ENCODE peak calls at places on chromosome 22, in five cellular contexts. L is epithelial cell of proximal tubule, H is astrocyte of the spinal cord, V is osteocyte, O is DMS153. E is an unnamed sample.
A peak's percentile ranks its signal among the peaks of the same experiment; 100 is the strongest.

GRCh38 chr22:19937616-19938473 is 3.7 kb upstream of the COMT start:
- DNase-seq in L (no peak), O (no peak), H (no peak), V (no peak), E (no peak)

GRCh38 chr22:41917906-41918791 is 3.3 kb upstream of the SHISA8 start:
- DNase-seq in V (peak; percentile 89), O (peak; percentile 20), H (peak; percentile 61), L (peak; percentile 1), E (no peak)

GRCh38 chr22:46425011-46425410 is 89.5 kb downstream of the TRMU start:
- DNase-seq in L (peak; percentile 80), H (peak; percentile 87), O (no peak), V (no peak), E (no peak)

GRCh38 chr22:25045176-25045575 is 92.7 kb downstream of the KIAA1671 start:
- DNase-seq in L (no peak), O (no peak), H (no peak), V (no peak), E (no peak)

GRCh38 chr22:37559901-37560681 is at the start of gene CDC42EP1:
- DNase-seq in V (peak; percentile 88), O (no peak), L (no peak), H (peak; percentile 59), E (no peak)

GRCh38 chr22:19451570-19451969 is 4.1 kb upstream of the C22orf39 start:
- DNase-seq in L (no peak), V (no peak), H (no peak), O (no peak), E (no peak)

GRCh38 chr22:20392983-20393704 is 807 bp upstream of the ZNF74 start:
- DNase-seq in L (no peak), V (no peak), O (no peak), H (no peak), E (no peak)

GRCh38 chr22:48688366-48688765 is 1139.3 kb downstream of the BRD1 start:
- DNase-seq in V (no peak), L (no peak), O (no peak), H (no peak), E (no peak)

GRCh38 chr22:41021655-41022454 is 70.5 kb upstream of the EP300 start:
- DNase-seq in L (no peak), H (peak; percentile 56), V (peak; percentile 88), O (peak; percentile 47), E (no peak)

GRCh38 chr22:50347157-50347556 is 4.0 kb downstream of the PPP6R2 start:
- DNase-seq in O (no peak), V (no peak), L (no peak), H (no peak), E (no peak)

GRCh38 chr22:31138126-31138525 is 2.2 kb downstream of the PLA2G3 start:
- DNase-seq in O (no peak), H (no peak), V (no peak), L (no peak), E (no peak)

GRCh38 chr22:25942989-25943411 is 201.0 kb downstream of the MYO18B start:
- DNase-seq in L (no peak), O (peak; percentile 96), H (no peak), V (no peak), E (no peak)

GRCh38 chr22:39388261-39389011 is 11.1 kb upstream of the TAB1 start:
- DNase-seq in L (no peak), V (peak; percentile 91), H (peak; percentile 82), O (peak; percentile 15), E (no peak)

GRCh38 chr22:32917577-32918375 is 116.3 kb downstream of the TIMP3 start:
- DNase-seq in L (no peak), H (no peak), O (no peak), V (no peak), E (no peak)

GRCh38 chr22:45007247-45007945 is 2.4 kb downstream of the PHF21B start:
- DNase-seq in V (no peak), O (no peak), L (no peak), H (peak; percentile 24), E (no peak)

GRCh38 chr22:50247748-50248147 is 2.9 kb upstream of the TUBGCP6 start:
- DNase-seq in L (no peak), O (peak; percentile 83), V (no peak), H (peak; percentile 56), E (no peak)

GRCh38 chr22:29330753-29331152 is 15.3 kb upstream of the RASL10A start:
- DNase-seq in V (no peak), L (no peak), H (peak; percentile 77), O (no peak), E (no peak)

GRCh38 chr22:30640839-30641430 is 5.4 kb downstream of the SLC35E4 start:
- DNase-seq in H (no peak), L (no peak), O (no peak), V (no peak), E (no peak)

GRCh38 chr22:48660795-48661740 is 1166.6 kb downstream of the BRD1 start:
- DNase-seq in O (no peak), V (no peak), H (no peak), L (no peak), E (no peak)

GRCh38 chr22:22976033-22976922 is 88.7 kb downstream of the IGLL5 start:
- DNase-seq in V (no peak), H (no peak), O (no peak), L (no peak), E (no peak)

GRCh38 chr22:45671051-45671782 is 417 bp upstream of the ATXN10 start:
- DNase-seq in O (no peak), V (no peak), H (no peak), L (no peak), E (no peak)

GRCh38 chr22:41446639-41447434 is at the start of gene TOB2:
- DNase-seq in L (no peak), H (peak; percentile 96), O (peak; percentile 86), V (peak; percentile 97), E (peak; percentile 96)

GRCh38 chr22:35219012-35219411 is 38.3 kb upstream of the HMGXB4 start:
- DNase-seq in O (no peak), H (peak; percentile 35), V (no peak), L (no peak), E (no peak)

GRCh38 chr22:25898707-25899365 is 156.8 kb downstream of the MYO18B start:
- DNase-seq in H (no peak), L (no peak), O (no peak), V (peak; percentile 56), E (peak; percentile 25)

GRCh38 chr22:29503811-29504372 is 23.9 kb downstream of the NEFH start:
- DNase-seq in H (peak; percentile 82), L (peak; percentile 12), O (no peak), V (no peak), E (no peak)

GRCh38 chr22:31343235-31344191 is 2.6 kb downstream of the PATZ1 start:
- DNase-seq in H (no peak), L (no peak), O (peak; percentile 89), V (no peak), E (no peak)

GRCh38 chr22:47249370-47249928 is 487.0 kb downstream of the TBC1D22A start:
- DNase-seq in H (no peak), V (peak; percentile 65), L (no peak), O (no peak), E (no peak)

GRCh38 chr22:31556627-31557203 is 60.4 kb downstream of the SFI1 start:
- DNase-seq in L (no peak), O (peak; percentile 44), H (peak; percentile 45), V (no peak), E (no peak)

GRCh38 chr22:45638834-45639746 is 32.5 kb upstream of the ATXN10 start:
- DNase-seq in H (peak; percentile 23), V (no peak), O (peak; percentile 67), L (no peak), E (no peak)

GRCh38 chr22:36048911-36049677 is 20.5 kb upstream of the RBFOX2 start:
- DNase-seq in V (no peak), L (no peak), O (no peak), H (no peak), E (no peak)

GRCh38 chr22:25098445-25099081 is 101.1 kb upstream of the CRYBB3 start:
- DNase-seq in V (no peak), L (no peak), H (no peak), O (no peak), E (no peak)

GRCh38 chr22:42595434-42595833 is 19.2 kb downstream of the POLDIP3 start:
- DNase-seq in O (no peak), L (no peak), V (no peak), H (no peak), E (no peak)

GRCh38 chr22:23023294-23023693 is 47.0 kb upstream of the GNAZ start:
- DNase-seq in L (no peak), H (no peak), O (no peak), V (peak; percentile 38), E (no peak)

GRCh38 chr22:41524283-41524682 is 20.0 kb downstream of the POLR3H start:
- DNase-seq in H (no peak), V (no peak), O (no peak), L (no peak), E (no peak)

GRCh38 chr22:39967103-39967829 is 7.1 kb downstream of the TMA7B start:
- DNase-seq in L (no peak), H (peak; percentile 78), O (no peak), V (no peak), E (no peak)